ENCODE peak calls at places on chromosome 11, in ten cellular contexts. One of them, this sample, is unnamed.

GRCh38 chr11:854601-855342 is 12.1 kb downstream of the TSPAN4 start:
- DNase-seq in Panc1: no peak
- DNase-seq in dorsolateral prefrontal cortex: no peak
- DNase-seq in upper lobe of right lung: no peak
- DNase-seq in ecto neural progenitor cell: no peak
- DNase-seq in H9: no peak
- DNase-seq in A673: no peak
- DNase-seq in activated CD8-positive, alpha-beta memory T cell treated with anti-CD3 and anti-CD28 coated beads, Interleukin-2, amount 10 ng/mL, durations not matched to agents 7 days and 5 days: no peak
- DNase-seq in H1: no peak
- DNase-seq in stomach: no peak
- DNase-seq in this sample: no peak

GRCh38 chr11:65430406-65431217 is 8.0 kb downstream of the NEAT1 start:
- DNase-seq in ecto neural progenitor cell: no peak
- DNase-seq in upper lobe of right lung: no peak
- DNase-seq in H9: no peak
- DNase-seq in A673: no peak
- DNase-seq in H1: no peak
- DNase-seq in dorsolateral prefrontal cortex: no peak
- DNase-seq in Panc1: no peak
- DNase-seq in stomach: peak; percentile 25
- DNase-seq in activated CD8-positive, alpha-beta memory T cell treated with anti-CD3 and anti-CD28 coated beads, Interleukin-2, amount 10 ng/mL, durations not matched to agents 7 days and 5 days: peak; percentile 61
- DNase-seq in this sample: no peak

GRCh38 chr11:19868281-19868821 is 155.7 kb downstream of the NAV2 start:
- DNase-seq in activated CD8-positive, alpha-beta memory T cell treated with anti-CD3 and anti-CD28 coated beads, Interleukin-2, amount 10 ng/mL, durations not matched to agents 7 days and 5 days: no peak
- DNase-seq in upper lobe of right lung: no peak
- DNase-seq in H1: no peak
- DNase-seq in ecto neural progenitor cell: no peak
- DNase-seq in Panc1: no peak
- DNase-seq in A673: no peak
- DNase-seq in stomach: no peak
- DNase-seq in dorsolateral prefrontal cortex: no peak
- DNase-seq in H9: no peak
- DNase-seq in this sample: no peak

GRCh38 chr11:111299111-111300026 is 1.0 kb downstream of the POU2AF3 start:
- DNase-seq in A673: peak; percentile 59
- DNase-seq in stomach: peak; percentile 92
- DNase-seq in Panc1: no peak
- DNase-seq in ecto neural progenitor cell: peak; percentile 80
- DNase-seq in H9: peak; percentile 66
- DNase-seq in upper lobe of right lung: peak; percentile 88
- DNase-seq in H1: no peak
- DNase-seq in dorsolateral prefrontal cortex: peak; percentile 81
- DNase-seq in activated CD8-positive, alpha-beta memory T cell treated with anti-CD3 and anti-CD28 coated beads, Interleukin-2, amount 10 ng/mL, durations not matched to agents 7 days and 5 days: no peak
- DNase-seq in this sample: no peak

GRCh38 chr11:104772806-104773241 is 125.4 kb downstream of the CASP12 start:
- DNase-seq in A673: peak; percentile 91
- DNase-seq in dorsolateral prefrontal cortex: no peak
- DNase-seq in upper lobe of right lung: no peak
- DNase-seq in ecto neural progenitor cell: no peak
- DNase-seq in H1: no peak
- DNase-seq in Panc1: peak; percentile 69
- DNase-seq in activated CD8-positive, alpha-beta memory T cell treated with anti-CD3 and anti-CD28 coated beads, Interleukin-2, amount 10 ng/mL, durations not matched to agents 7 days and 5 days: no peak
- DNase-seq in stomach: no peak
- DNase-seq in H9: no peak
- DNase-seq in this sample: no peak

GRCh38 chr11:31651822-31652221 is 142.3 kb downstream of the ELP4 start:
- DNase-seq in upper lobe of right lung: no peak
- DNase-seq in ecto neural progenitor cell: no peak
- DNase-seq in activated CD8-positive, alpha-beta memory T cell treated with anti-CD3 and anti-CD28 coated beads, Interleukin-2, amount 10 ng/mL, durations not matched to agents 7 days and 5 days: no peak
- DNase-seq in H9: no peak
- DNase-seq in Panc1: no peak
- DNase-seq in stomach: no peak
- DNase-seq in A673: no peak
- DNase-seq in dorsolateral prefrontal cortex: no peak
- DNase-seq in H1: no peak
- DNase-seq in this sample: no peak

GRCh38 chr11:102347526-102348331 is 715 bp downstream of the BIRC2 start:
- DNase-seq in activated CD8-positive, alpha-beta memory T cell treated with anti-CD3 and anti-CD28 coated beads, Interleukin-2, amount 10 ng/mL, durations not matched to agents 7 days and 5 days: peak; percentile 47
- DNase-seq in Panc1: no peak
- DNase-seq in stomach: no peak
- DNase-seq in dorsolateral prefrontal cortex: no peak
- DNase-seq in ecto neural progenitor cell: no peak
- DNase-seq in H9: no peak
- DNase-seq in A673: peak; percentile 47
- DNase-seq in H1: no peak
- DNase-seq in upper lobe of right lung: no peak
- DNase-seq in this sample: peak; percentile 30

GRCh38 chr11:68536706-68537105 is 76.2 kb downstream of the PPP6R3 start:
- DNase-seq in stomach: no peak
- DNase-seq in ecto neural progenitor cell: no peak
- DNase-seq in upper lobe of right lung: no peak
- DNase-seq in dorsolateral prefrontal cortex: no peak
- DNase-seq in H9: no peak
- DNase-seq in Panc1: no peak
- DNase-seq in H1: no peak
- DNase-seq in activated CD8-positive, alpha-beta memory T cell treated with anti-CD3 and anti-CD28 coated beads, Interleukin-2, amount 10 ng/mL, durations not matched to agents 7 days and 5 days: no peak
- DNase-seq in A673: no peak
- DNase-seq in this sample: no peak

GRCh38 chr11:9057032-9057431 is 34.4 kb downstream of the SCUBE2 start:
- DNase-seq in A673: no peak
- DNase-seq in activated CD8-positive, alpha-beta memory T cell treated with anti-CD3 and anti-CD28 coated beads, Interleukin-2, amount 10 ng/mL, durations not matched to agents 7 days and 5 days: no peak
- DNase-seq in H9: no peak
- DNase-seq in dorsolateral prefrontal cortex: no peak
- DNase-seq in upper lobe of right lung: no peak
- DNase-seq in Panc1: no peak
- DNase-seq in stomach: no peak
- DNase-seq in ecto neural progenitor cell: no peak
- DNase-seq in H1: no peak
- DNase-seq in this sample: no peak

GRCh38 chr11:103798029-103798428 is 238.4 kb upstream of the DDI1 start:
- DNase-seq in dorsolateral prefrontal cortex: no peak
- DNase-seq in ecto neural progenitor cell: no peak
- DNase-seq in A673: no peak
- DNase-seq in H1: no peak
- DNase-seq in stomach: no peak
- DNase-seq in upper lobe of right lung: no peak
- DNase-seq in H9: no peak
- DNase-seq in Panc1: no peak
- DNase-seq in activated CD8-positive, alpha-beta memory T cell treated with anti-CD3 and anti-CD28 coated beads, Interleukin-2, amount 10 ng/mL, durations not matched to agents 7 days and 5 days: no peak
- DNase-seq in this sample: no peak

GRCh38 chr11:110531056-110531756 is 101.5 kb downstream of the FDX1 start:
- DNase-seq in H1: no peak
- DNase-seq in stomach: no peak
- DNase-seq in A673: no peak
- DNase-seq in Panc1: no peak
- DNase-seq in ecto neural progenitor cell: no peak
- DNase-seq in upper lobe of right lung: no peak
- DNase-seq in activated CD8-positive, alpha-beta memory T cell treated with anti-CD3 and anti-CD28 coated beads, Interleukin-2, amount 10 ng/mL, durations not matched to agents 7 days and 5 days: no peak
- DNase-seq in dorsolateral prefrontal cortex: no peak
- DNase-seq in H9: no peak
- DNase-seq in this sample: no peak

This sample was measured in SHP77 treated with DMSO at 0.1 percent for 48 hours.